ENCODE peak calls at places on chromosomes 6 and 20, in seven cellular contexts. D is neural crest cell; R is M059J; E is EL; C is GM04504; M is PC-3; X is activated naive CD8-positive, alpha-beta T cell treated with anti-CD3 and anti-CD28 coated beads, Interleukin-2, amount 50 U/mL, for 24 hours. N is an unnamed sample.

GRCh38 chr6:152244998-152245630 is 392.0 kb downstream of the SYNE1 start:
- DNase-seq in D (no peak), R (no peak), E (no peak), C (no peak), M (no peak), X (no peak), N (no peak)

GRCh38 chr6:146312606-146313005 is 231.0 kb upstream of the RAB32 start:
- DNase-seq in D (no peak), R (peak; percentile 31), E (no peak), C (no peak), M (no peak), X (no peak), N (no peak)

GRCh38 chr6:135555550-135555949 is 58.0 kb upstream of the AHI1 start:
- DNase-seq in D (no peak), R (no peak), E (no peak), C (no peak), M (no peak), X (no peak), N (no peak)

GRCh38 chr6:161132384-161132783 is 140.8 kb downstream of the MAP3K4 start:
- DNase-seq in D (no peak), R (no peak), E (no peak), C (no peak), M (no peak), X (no peak), N (no peak)

GRCh38 chr6:154638369-154638768 is 94.8 kb upstream of the SCAF8 start:
- DNase-seq in D (no peak), R (peak; percentile 70), E (peak; percentile 40), C (no peak), M (peak; percentile 22), X (no peak), N (no peak)

GRCh38 chr6:7100072-7100750 is 7.5 kb upstream of the RREB1 start:
- DNase-seq in D (no peak), R (no peak), E (no peak), C (no peak), M (no peak), X (no peak), N (no peak)

GRCh38 chr6:31952140-31952805 is 6.4 kb downstream of the CFB start:
- DNase-seq in D (peak; percentile 61), R (peak; percentile 74), E (peak; percentile 65), C (no peak), M (peak; percentile 66), X (peak; percentile 56), N (peak; percentile 79)

GRCh38 chr6:159828074-159828473 is 28.0 kb downstream of the PNLDC1 start:
- DNase-seq in D (no peak), R (no peak), E (peak; percentile 15), C (no peak), M (no peak), X (no peak), N (no peak)

GRCh38 chr20:44504402-44505309 is 17.2 kb downstream of the SERINC3 start:
- DNase-seq in D (no peak), R (no peak), E (no peak), C (no peak), M (no peak), X (no peak), N (no peak)

GRCh38 chr6:31878222-31878621 is 575 bp downstream of the SLC44A4 start:
- DNase-seq in D (no peak), R (no peak), E (no peak), C (no peak), M (no peak), X (no peak), N (peak; percentile 38)

GRCh38 chr6:115487331-115487730 is 573.4 kb downstream of the FRK start:
- DNase-seq in D (no peak), R (no peak), E (no peak), C (no peak), M (no peak), X (no peak), N (no peak)

GRCh38 chr6:137697267-137697938 is 169.7 kb upstream of the TNFAIP3 start:
- DNase-seq in D (no peak), R (peak; percentile 90), E (peak; percentile 83), C (peak; percentile 60), M (peak; percentile 17), X (no peak), N (peak; percentile 72)

GRCh38 chr20:35395728-35396127 is 16.0 kb downstream of the UQCC1 start:
- DNase-seq in D (no peak), R (peak; percentile 95), E (peak; percentile 92), C (peak; percentile 45), M (no peak), X (no peak), N (no peak)

GRCh38 chr6:38168699-38169098 is 349.2 kb downstream of the ZFAND3 start:
- DNase-seq in D (no peak), R (no peak), E (no peak), C (no peak), M (no peak), X (no peak), N (no peak)

GRCh38 chr6:39208233-39208720 is 21.0 kb downstream of the KCNK5 start:
- DNase-seq in D (no peak), R (no peak), E (no peak), C (no peak), M (no peak), X (no peak), N (no peak)

GRCh38 chr6:35764238-35764896 is 12.0 kb upstream of the CLPSL2 start:
- DNase-seq in D (no peak), R (no peak), E (no peak), C (no peak), M (no peak), X (no peak), N (no peak)

GRCh38 chr6:129475477-129476247 is 234.3 kb downstream of the ARHGAP18 start:
- DNase-seq in D (no peak), R (no peak), E (no peak), C (no peak), M (no peak), X (no peak), N (no peak)

GRCh38 chr6:71294121-71294523 is 5.5 kb downstream of the OGFRL1 start:
- DNase-seq in D (no peak), R (peak; percentile 100), E (peak; percentile 98), C (peak; percentile 93), M (peak; percentile 74), X (no peak), N (no peak)

GRCh38 chr6:163773646-163774045 is 359.1 kb downstream of the QKI start:
- DNase-seq in D (no peak), R (no peak), E (no peak), C (no peak), M (no peak), X (no peak), N (no peak)

GRCh38 chr20:23258747-23259121 is 91.9 kb upstream of the NXT1 start:
- DNase-seq in D (no peak), R (no peak), E (no peak), C (no peak), M (no peak), X (no peak), N (no peak)

GRCh38 chr6:20861479-20861878 is 327.2 kb downstream of the CDKAL1 start:
- DNase-seq in D (no peak), R (no peak), E (no peak), C (no peak), M (no peak), X (no peak), N (no peak)

GRCh38 chr6:8013763-8014162 is 50.4 kb downstream of the BLOC1S5 start:
- DNase-seq in D (no peak), R (no peak), E (no peak), C (no peak), M (no peak), X (no peak), N (no peak)